ENCODE peak calls at places on chromosomes 16 and 17, in six cellular contexts. L, Y, V, R, X and Q are unnamed samples.

GRCh38 chr17:67417507-67417906 is 40.4 kb downstream of the PITPNC1 start:
- DNase-seq in L (no peak), Y (no peak), V (no peak), R (no peak), X (no peak), Q (no peak)

GRCh38 chr16:27174007-27174406 is 29.3 kb upstream of the KDM8 start:
- DNase-seq in L (no peak), Y (peak; percentile 45), V (peak; percentile 27), R (no peak), X (no peak), Q (peak; percentile 52)

GRCh38 chr16:82735176-82735575 is 108.4 kb downstream of the CDH13 start:
- DNase-seq in L (peak; percentile 85), Y (no peak), V (no peak), R (no peak), X (no peak), Q (no peak)

GRCh38 chr17:40290629-40291296 is 3.1 kb downstream of the CDC6 start:
- DNase-seq in L (no peak), Y (peak; percentile 9), V (no peak), R (peak; percentile 24), X (peak; percentile 67), Q (peak; percentile 31)

GRCh38 chr16:22369221-22369811 is 5.1 kb downstream of the CDR2 start:
- DNase-seq in L (no peak), Y (no peak), V (no peak), R (no peak), X (no peak), Q (no peak)

GRCh38 chr16:72884037-72884436 is 163.9 kb downstream of the ZFHX3 start:
- DNase-seq in L (no peak), Y (no peak), V (no peak), R (no peak), X (no peak), Q (no peak)

GRCh38 chr16:48628359-48628985 is 18.5 kb upstream of the N4BP1 start:
- DNase-seq in L (no peak), Y (no peak), V (no peak), R (no peak), X (peak; percentile 6), Q (no peak)

GRCh38 chr16:31329671-31330552 is 25.1 kb upstream of the ITGAX start:
- DNase-seq in L (no peak), Y (no peak), V (no peak), R (no peak), X (no peak), Q (no peak)

GRCh38 chr17:83199500-83200201 is 120.2 kb downstream of the METRNL start:
- DNase-seq in L (peak; percentile 44), Y (no peak), V (no peak), R (no peak), X (peak; percentile 44), Q (peak; percentile 44)

GRCh38 chr17:81437221-81437651 is 42.0 kb downstream of the BAHCC1 start:
- DNase-seq in L (no peak), Y (no peak), V (no peak), R (no peak), X (no peak), Q (no peak)